ENCODE peak calls at places on chromosome 19, in five cellular contexts. F, G, S, D and U are unnamed samples. For H3K4me1, the result is how much of the 10 kb centered on the place peaks cover.

GRCh38 chr19:38375098-38375493 is 725 bp downstream of the PSMD8 start:
- DNase-seq in F (no peak), G (no peak), S (no peak), D (no peak), U (no peak)

GRCh38 chr19:39209196-39209595 is 5.1 kb upstream of the SYCN start:
- DNase-seq in F (no peak), G (no peak), S (no peak), D (no peak), U (no peak)

GRCh38 chr19:35345671-35346111 is 2.0 kb upstream of the FFAR1 start:
- DNase-seq in F (no peak), G (no peak), S (peak), D (no peak), U (peak)

GRCh38 chr19:39335168-39335567 is 675 bp downstream of the GMFG start:
- DNase-seq in F (no peak), G (no peak), S (no peak), D (no peak), U (no peak)

GRCh38 chr19:13051581-13052165 is 51.0 kb downstream of the LYL1 start:
- DNase-seq in F (peak), G (peak), S (peak), D (no peak), U (peak)

GRCh38 chr19:35744335-35744687 is 907 bp downstream of the U2AF1L4 start:
- DNase-seq in F (no peak), G (no peak), S (no peak), D (no peak), U (no peak)

GRCh38 chr19:1360818-1361461 is 22.8 kb upstream of the NDUFS7 start:
- DNase-seq in F (no peak), G (no peak), S (peak), D (peak), U (peak)

GRCh38 chr19:39065928-39066327 is 18.2 kb upstream of the ACP7 start:
- DNase-seq in F (no peak), G (no peak), S (no peak), D (no peak), U (no peak)

GRCh38 chr19:19053508-19054314 is 10.1 kb upstream of the SLC25A42 start:
- DNase-seq in F (peak), G (peak), S (peak), D (peak), U (peak)

GRCh38 chr19:6458695-6459355 is 767 bp downstream of the SLC25A23 start:
- DNase-seq in F (no peak), G (no peak), S (peak), D (peak), U (no peak)

GRCh38 chr19:6667114-6667627 is 2.8 kb downstream of the TNFSF14 start:
- DNase-seq in F (no peak), G (no peak), S (no peak), D (no peak), U (no peak)

GRCh38 chr19:56084835-56085536 is 36.1 kb downstream of the ZNF787 start:
- DNase-seq in F (no peak), G (no peak), S (peak), D (peak), U (no peak)

GRCh38 chr19:44677019-44677809 is 5.9 kb downstream of the CEACAM19 start:
- DNase-seq in F (peak), G (peak), S (peak), D (no peak), U (no peak)

GRCh38 chr19:5743640-5744039 is 23.2 kb downstream of the CATSPERD start:
- DNase-seq in F (no peak), G (no peak), S (no peak), D (no peak), U (no peak)

GRCh38 chr19:18814063-18814462 is 17.7 kb upstream of the UPF1 start:
- DNase-seq in F (no peak), G (no peak), S (no peak), D (no peak), U (peak)

GRCh38 chr19:41025411-41025810 is 34.3 kb downstream of the CYP2B6 start:
- DNase-seq in F (no peak), G (no peak), S (no peak), D (no peak), U (no peak)

GRCh38 chr19:47110521-47111080 is 3.0 kb downstream of the ZC3H4 start:
- DNase-seq in F (no peak), G (no peak), S (no peak), D (no peak), U (no peak)

GRCh38 chr19:49058592-49058991 is 1.0 kb upstream of the CGB7 start:
- DNase-seq in F (no peak), G (no peak), S (peak), D (no peak), U (no peak)

GRCh38 chr19:5182811-5183210 is 157.8 kb downstream of the PTPRS start:
- DNase-seq in F (no peak), G (no peak), S (no peak), D (no peak), U (no peak)

GRCh38 chr19:275958-276646 is 15.1 kb downstream of the PLPP2 start:
- DNase-seq in F (no peak), G (no peak), S (no peak), D (no peak), U (no peak)

GRCh38 chr19:46970815-46971214 is 48.8 kb upstream of the NPAS1 start:
- DNase-seq in F (no peak), G (no peak), S (no peak), D (peak), U (peak)

GRCh38 chr19:38849746-38850230 is at the start of gene HNRNPL:
- DNase-seq in F (no peak), G (no peak), S (peak), D (peak), U (peak)

GRCh38 chr19:51473009-51473707 is 5.2 kb upstream of the CEACAM18 start:
- DNase-seq in F (peak), G (peak), S (peak), D (peak), U (peak)

GRCh38 chr19:56271096-56271495 is 1.5 kb upstream of the EDDM13 start:
- DNase-seq in F (no peak), G (no peak), S (no peak), D (no peak), U (no peak)

GRCh38 chr19:10408511-10409291 is 5.4 kb upstream of the CDC37 start:
- DNase-seq in F (no peak), G (no peak), S (no peak), D (no peak), U (no peak)

GRCh38 chr19:20453424-20453938 is 112.1 kb downstream of the ZNF737 start:
- DNase-seq in F (no peak), G (no peak), S (no peak), D (no peak), U (no peak)

GRCh38 chr19:49639401-49640112 is 386 bp downstream of the RRAS start:
- DNase-seq in F (peak), G (no peak), S (peak), D (no peak), U (no peak)

GRCh38 chr19:14786421-14786851 is 8.1 kb upstream of the ADGRE2 start:
- DNase-seq in F (peak), G (peak), S (peak), D (peak), U (no peak)

GRCh38 chr19:36963262-36963661 is 47.1 kb downstream of the ZNF568 start:
- DNase-seq in F (no peak), G (no peak), S (no peak), D (no peak), U (no peak)

GRCh38 chr19:16463991-16464575 is 7.7 kb downstream of the EPS15L1 start:
- DNase-seq in F (no peak), G (no peak), S (no peak), D (no peak), U (no peak)

GRCh38 chr19:3389876-3390361 is 23.5 kb downstream of the NFIC start:
- DNase-seq in F (peak), G (no peak), S (peak), D (no peak), U (no peak)
- H3K4me1 ChIP-seq in F (under half), G (under half), S (under half), D (under half), U (under half)

GRCh38 chr19:7701049-7701653 is 780 bp downstream of the FCER2 start:
- DNase-seq in F (no peak), G (no peak), S (no peak), D (no peak), U (no peak)
- H3K4me1 ChIP-seq in F (under half), G (under half), S (under half), D (under half), U (under half)

DNA sequence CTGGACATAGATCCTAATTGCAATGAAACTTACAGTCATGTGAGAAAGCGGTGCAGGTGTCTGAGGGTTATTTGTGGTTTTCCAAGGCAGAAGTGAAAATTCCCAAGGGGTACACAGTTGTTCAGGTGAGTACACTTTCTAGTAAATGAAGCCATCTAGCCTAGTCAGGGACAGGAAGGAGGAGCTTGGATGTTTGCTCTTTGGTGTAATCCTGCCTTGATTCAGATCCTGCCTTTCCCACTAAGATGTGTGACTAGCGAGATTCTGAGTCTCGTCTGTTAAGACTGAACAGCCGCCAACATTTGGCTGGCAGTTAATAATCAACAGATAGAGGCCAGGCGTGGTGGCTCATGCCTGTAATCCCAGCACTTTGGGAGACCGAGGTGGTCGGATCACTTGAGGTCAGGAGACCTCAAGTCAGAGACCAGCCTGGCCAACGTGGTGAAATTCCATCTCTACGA is 2.5 kb downstream of the RPS9 start:
- DNase-seq in F (no peak), G (no peak), S (no peak), D (no peak), U (peak)
- H3K4me1 ChIP-seq in F (under half), G (under half), S (under half), D (under half), U (under half)

GRCh38 chr19:2629491-2630351 is 72.8 kb downstream of the GNG7 start:
- DNase-seq in F (no peak), G (no peak), S (no peak), D (no peak), U (no peak)

GRCh38 chr19:2627319-2627829 is 75.1 kb downstream of the GNG7 start:
- DNase-seq in F (no peak), G (no peak), S (no peak), D (peak), U (peak)

GRCh38 chr19:2630352-2631001 is 72.0 kb downstream of the GNG7 start:
- DNase-seq in F (no peak), G (no peak), S (no peak), D (no peak), U (no peak)

GRCh38 chr19:2627855-2628254 is 74.6 kb downstream of the GNG7 start:
- DNase-seq in F (no peak), G (no peak), S (no peak), D (no peak), U (no peak)

GRCh38 chr19:2628597-2628996 is 73.9 kb downstream of the GNG7 start:
- DNase-seq in F (no peak), G (no peak), S (no peak), D (no peak), U (no peak)
- H3K4me1 ChIP-seq in F (under half), G (under half), S (under half), D (under half), U (under half)